ENCODE peak calls at places on chromosomes 2 and 18, in four cellular contexts. P is K562, U is HepG2, A is GM12878. M is an unnamed sample.

GRCh38 chr2:237498341-237498740 is 11.3 kb downstream of the MLPH start:
- DNase-seq in P (no peak), U (no peak), A (no peak), M (no peak)

GRCh38 chr2:174438146-174438886 is 42.8 kb downstream of the SCRN3 start:
- DNase-seq in P (no peak), U (no peak), A (no peak), M (no peak)

GRCh38 chr2:215933141-215933540 is 80.2 kb downstream of the MREG start:
- DNase-seq in P (no peak), U (no peak), A (no peak), M (no peak)

GRCh38 chr2:28552045-28552823 is 56.4 kb downstream of the PLB1 start:
- DNase-seq in P (no peak), U (no peak), A (no peak), M (no peak)

GRCh38 chr2:214604861-214605260 is 194.0 kb downstream of the VWC2L start:
- DNase-seq in P (no peak), U (no peak), A (no peak), M (no peak)

GRCh38 chr18:62768172-62768943 is 53.0 kb downstream of the PHLPP1 start:
- DNase-seq in P (no peak), U (no peak), A (no peak), M (no peak)

GRCh38 chr2:28716265-28716865 is 35.3 kb upstream of the PPP1CB start:
- DNase-seq in P (no peak), U (peak), A (peak), M (peak)

GRCh38 chr2:36556847-36557246 is 41.1 kb downstream of the FEZ2 start:
- DNase-seq in P (no peak), U (no peak), A (no peak), M (no peak)

GRCh38 chr2:44932564-44933392 is 8.7 kb upstream of the SIX3 start:
- DNase-seq in P (no peak), U (no peak), A (no peak), M (no peak)

GRCh38 chr2:173580869-173581268 is 226.2 kb downstream of the CDCA7 start:
- DNase-seq in P (no peak), U (no peak), A (no peak), M (no peak)

GRCh38 chr2:57443985-57444501 is 602.6 kb upstream of the VRK2 start:
- DNase-seq in P (no peak), U (no peak), A (no peak), M (no peak)
- TF ChIP-seq BHLHE40 in P (no peak), U (no peak), A (no peak), M (no peak)

DNA sequence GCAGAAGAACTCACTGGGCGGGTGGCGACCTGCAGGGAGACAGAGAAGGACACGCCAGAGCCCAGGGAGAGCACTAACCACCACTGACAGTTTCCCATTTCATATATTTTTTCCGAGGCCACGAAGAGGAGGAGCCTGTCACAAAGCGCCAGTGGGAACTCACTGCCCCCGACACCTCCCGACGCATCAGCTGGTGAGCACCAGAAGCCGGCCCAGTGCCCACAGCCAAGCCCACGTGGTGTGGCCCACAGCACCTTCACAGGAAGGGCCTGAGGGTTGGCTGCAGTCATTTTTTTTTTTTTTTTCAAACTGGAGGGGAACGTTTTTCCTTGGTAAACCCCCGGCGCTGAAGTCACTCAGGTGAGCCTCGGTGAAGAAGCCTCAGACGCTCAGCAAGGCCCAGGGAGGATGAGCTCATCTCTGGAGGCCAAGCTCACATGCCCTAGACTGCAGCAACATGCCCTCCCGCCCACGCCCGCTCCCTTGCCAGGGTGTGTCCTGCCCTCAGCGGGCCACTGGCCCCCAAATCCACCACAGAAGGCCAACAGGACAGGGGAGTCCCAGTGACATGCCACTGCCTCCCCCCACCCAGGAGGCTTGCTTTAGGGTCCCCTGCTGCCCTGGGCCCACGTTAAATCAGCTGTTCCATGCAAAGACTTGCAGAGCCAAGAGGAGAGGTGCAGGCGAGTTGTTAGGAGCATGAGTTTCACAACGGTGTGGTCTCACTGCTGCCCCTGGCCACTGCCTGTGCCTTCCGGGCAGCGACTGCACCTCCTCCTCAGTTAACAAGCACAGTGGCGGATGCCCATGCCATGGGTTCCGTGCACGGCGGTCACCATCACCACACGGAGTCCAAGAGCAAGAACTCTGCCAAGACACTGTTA is 68.1 kb downstream of the PARD6G start:
- DNase-seq in P (no peak), U (no peak), A (no peak), M (no peak)
- TF ChIP-seq FOXK2 in P (no peak), U (no peak), A (no peak), M (no peak)

GRCh38 chr18:42274488-42275137 is 319.6 kb downstream of the PIK3C3 start:
- DNase-seq in P (no peak), U (peak), A (no peak), M (no peak)
- TF ChIP-seq BHLHE40 in P (no peak), U (no peak), A (no peak), M (no peak)

GRCh38 chr18:36096955-36097354 is 29.6 kb upstream of the RPRD1A start:
- DNase-seq in P (no peak), U (no peak), A (no peak), M (no peak)

GRCh38 chr18:36094431-36094830 is 27.1 kb upstream of the RPRD1A start:
- DNase-seq in P (no peak), U (no peak), A (no peak), M (no peak)

GRCh38 chr18:36101943-36102342 is 27.2 kb downstream of the SLC39A6 start:
- DNase-seq in P (no peak), U (no peak), A (no peak), M (no peak)

GRCh38 chr18:36099311-36099710 is 29.8 kb downstream of the SLC39A6 start:
- DNase-seq in P (no peak), U (no peak), A (no peak), M (no peak)

DNA sequence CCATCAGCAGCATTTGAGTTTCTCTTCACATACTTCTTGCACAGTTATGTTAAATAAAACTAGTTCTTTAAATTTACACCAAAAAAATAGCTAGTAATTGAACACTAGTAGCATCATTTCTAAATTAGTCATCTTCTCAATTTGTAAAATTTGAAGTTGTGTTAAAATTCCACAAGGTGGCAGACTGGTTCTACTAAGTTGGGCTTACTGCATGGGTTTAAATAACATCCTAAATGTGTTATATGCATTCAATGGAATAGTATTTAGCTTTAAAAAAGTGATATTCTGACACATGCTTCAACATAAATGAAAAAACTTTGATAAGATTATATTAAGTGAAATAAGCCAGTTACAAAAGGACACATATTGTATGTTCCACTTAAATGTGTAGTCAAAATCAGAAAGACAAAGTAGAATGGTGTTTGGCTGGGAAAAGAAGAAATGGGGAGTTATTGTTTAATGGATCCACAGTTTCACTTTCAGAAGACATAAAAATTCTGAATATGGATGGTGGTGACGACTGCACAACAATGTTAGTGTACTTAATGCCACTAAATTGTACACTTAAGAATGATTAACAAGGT is 28.7 kb upstream of the RPRD1A start:
- DNase-seq in P (peak), U (peak), A (no peak), M (peak)
- TF ChIP-seq FOXK2 in P (no peak), U (no peak), A (no peak), M (no peak)